ENCODE peak calls at places on chromosome 18, in four cellular contexts. B is GM12878, G is SK-N-SH, K is K562. T is an unnamed sample.

GRCh38 chr18:44682871-44683221 is 2.2 kb downstream of the SETBP1 start:
- DNase-seq in B (no peak), G (no peak), K (no peak), T (no peak)

GRCh38 chr18:74834424-74835309 is 237.0 kb downstream of the ZNF407 start:
- DNase-seq in B (no peak), G (no peak), K (no peak), T (peak; percentile 25)

GRCh38 chr18:5091741-5092140 is 105.3 kb downstream of the AKAIN1 start:
- DNase-seq in B (no peak), G (no peak), K (no peak), T (no peak)

GRCh38 chr18:79531386-79531785 is 135.7 kb downstream of the NFATC1 start:
- DNase-seq in B (no peak), G (no peak), K (no peak), T (no peak)

GRCh38 chr18:21599585-21600525 is 649 bp downstream of the ESCO1 start:
- DNase-seq in B (no peak), G (peak; percentile 82), K (peak; percentile 66), T (peak; percentile 62)

GRCh38 chr18:76518073-76518472 is 23.0 kb upstream of the ZNF516 start:
- DNase-seq in B (no peak), G (no peak), K (no peak), T (no peak)

GRCh38 chr18:60549338-60549960 is 176.9 kb upstream of the MC4R start:
- DNase-seq in B (no peak), G (peak; percentile 43), K (peak; percentile 10), T (peak; percentile 44)

GRCh38 chr18:48750485-48751175 is 200.1 kb downstream of the SMAD7 start:
- DNase-seq in B (no peak), G (no peak), K (no peak), T (no peak)

GRCh38 chr18:48946329-48946835 is 4.4 kb downstream of the SMAD7 start:
- DNase-seq in B (no peak), G (peak; percentile 82), K (no peak), T (peak; percentile 87)

GRCh38 chr18:63137999-63138448 is 181.5 kb downstream of the BCL2 start:
- DNase-seq in B (no peak), G (no peak), K (no peak), T (no peak)

GRCh38 chr18:63238711-63239110 is 80.9 kb downstream of the BCL2 start:
- DNase-seq in B (no peak), G (no peak), K (no peak), T (no peak)

GRCh38 chr18:6367208-6367607 is 47.5 kb downstream of the L3MBTL4 start:
- DNase-seq in B (no peak), G (no peak), K (no peak), T (no peak)

GRCh38 chr18:55113800-55114199 is 154.5 kb upstream of the CCDC68 start:
- DNase-seq in B (no peak), G (no peak), K (no peak), T (no peak)

GRCh38 chr18:25814841-25815458 is 275.5 kb downstream of the SS18 start:
- DNase-seq in B (peak; percentile 32), G (peak; percentile 17), K (no peak), T (no peak)

GRCh38 chr18:12307251-12307736 is 747 bp upstream of the TUBB6 start:
- DNase-seq in B (no peak), G (peak; percentile 50), K (no peak), T (no peak)

GRCh38 chr18:30781601-30782000 is 260.9 kb downstream of the DSC3 start:
- DNase-seq in B (no peak), G (no peak), K (no peak), T (no peak)
- TF ChIP-seq SMC3 in B (no peak), G (no peak), K (no peak), T (no peak)

GRCh38 chr18:34158881-34159690 is 65.6 kb downstream of the NOL4 start:
- DNase-seq in B (no peak), G (peak; percentile 87), K (no peak), T (peak; percentile 2)
- TF ChIP-seq FOXM1 in B (no peak), G (no peak), K (no peak), T (no peak)

DNA sequence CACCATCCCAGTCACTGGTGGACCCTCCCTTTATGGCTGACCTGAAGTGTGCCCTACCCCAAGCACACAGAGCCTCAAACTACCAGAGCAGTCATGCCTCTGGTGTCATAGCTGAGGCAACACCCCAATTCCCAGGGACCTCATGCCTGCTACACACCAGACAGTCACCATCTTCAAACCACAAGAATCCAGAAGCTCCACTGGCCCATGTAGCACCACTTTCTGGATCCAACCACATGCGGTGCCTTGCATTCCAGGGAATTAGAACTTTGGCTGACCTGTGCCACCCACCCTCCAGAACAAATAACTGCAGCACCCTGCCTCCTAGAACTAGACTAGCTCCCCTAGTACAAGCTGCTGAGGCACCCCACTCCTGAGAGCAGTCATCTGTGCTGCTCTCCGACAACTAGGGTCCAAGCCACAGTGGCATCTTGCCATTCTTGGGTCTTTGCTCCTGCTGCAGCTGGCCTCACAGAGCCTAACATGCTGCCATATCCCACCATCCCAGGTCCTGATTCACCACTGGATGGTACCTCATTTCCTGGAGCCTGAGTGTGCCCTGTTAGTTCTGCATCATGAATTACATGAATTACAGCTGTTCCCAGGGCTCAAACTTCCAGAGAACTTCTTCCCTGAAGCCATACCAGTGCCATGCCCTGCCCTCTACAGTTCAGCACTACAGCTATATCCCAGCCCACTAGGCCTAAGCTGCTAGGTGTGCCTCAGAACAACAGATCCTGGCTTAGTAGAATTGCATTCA is 243.8 kb upstream of the CHST9 start:
- DNase-seq in B (no peak), G (no peak), K (no peak), T (no peak)
- TF ChIP-seq SMC3 in B (no peak), G (no peak), K (no peak), T (no peak)

GRCh38 chr18:35851286-35851967 is 121.1 kb upstream of the RMP24 start:
- DNase-seq in B (no peak), G (no peak), K (no peak), T (no peak)

GRCh38 chr18:35856178-35856577 is 116.3 kb upstream of the RMP24 start:
- DNase-seq in B (no peak), G (no peak), K (no peak), T (no peak)

GRCh38 chr18:35854095-35854494 is 118.4 kb upstream of the RMP24 start:
- DNase-seq in B (no peak), G (no peak), K (no peak), T (no peak)

DNA sequence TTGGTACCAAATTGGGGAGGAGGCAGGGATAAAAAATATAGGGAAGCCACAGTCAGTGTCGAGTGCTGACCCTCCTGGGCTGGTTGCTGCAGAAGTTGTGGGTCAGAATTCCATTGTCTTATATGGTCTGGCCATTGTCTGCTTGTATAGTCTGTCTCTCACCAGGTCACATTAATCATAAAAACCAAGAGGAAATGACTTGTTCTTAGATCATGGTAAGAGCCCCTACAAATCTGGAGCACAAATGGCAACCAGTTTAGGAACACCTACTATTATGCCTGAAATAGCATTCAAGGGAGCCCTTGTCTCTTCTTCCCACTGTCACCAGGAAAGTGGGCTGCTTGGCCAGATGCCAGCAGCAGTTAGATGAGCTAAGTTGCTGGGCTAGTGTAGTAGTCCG is 119.7 kb upstream of the RMP24 start:
- DNase-seq in B (no peak), G (no peak), K (no peak), T (no peak)
- TF ChIP-seq FOXM1 in B (no peak), G (no peak), K (no peak), T (no peak)

GRCh38 chr18:41974661-41975286 is 19.7 kb downstream of the PIK3C3 start:
- DNase-seq in B (no peak), G (no peak), K (no peak), T (no peak)

GRCh38 chr18:41972067-41973000 is 17.3 kb downstream of the PIK3C3 start:
- DNase-seq in B (no peak), G (no peak), K (no peak), T (no peak)

GRCh38 chr18:41977233-41977632 is 22.2 kb downstream of the PIK3C3 start:
- DNase-seq in B (no peak), G (no peak), K (no peak), T (no peak)

GRCh38 chr18:41975287-41975683 is 20.3 kb downstream of the PIK3C3 start:
- DNase-seq in B (no peak), G (no peak), K (no peak), T (no peak)

GRCh38 chr18:41973989-41974388 is 19.0 kb downstream of the PIK3C3 start:
- DNase-seq in B (no peak), G (no peak), K (no peak), T (no peak)
- TF ChIP-seq SMC3 in B (no peak), G (no peak), K (no peak), T (no peak)

GRCh38 chr18:22913861-22914260 is 19.3 kb upstream of the RBBP8 start:
- DNase-seq in B (no peak), G (no peak), K (no peak), T (no peak)

GRCh38 chr18:22915337-22915736 is 17.8 kb upstream of the RBBP8 start:
- DNase-seq in B (no peak), G (no peak), K (no peak), T (no peak)

GRCh38 chr18:22912149-22912548 is 21.0 kb upstream of the RBBP8 start:
- DNase-seq in B (no peak), G (no peak), K (no peak), T (no peak)

GRCh38 chr18:22912835-22913234 is 20.3 kb upstream of the RBBP8 start:
- DNase-seq in B (no peak), G (no peak), K (no peak), T (no peak)

DNA sequence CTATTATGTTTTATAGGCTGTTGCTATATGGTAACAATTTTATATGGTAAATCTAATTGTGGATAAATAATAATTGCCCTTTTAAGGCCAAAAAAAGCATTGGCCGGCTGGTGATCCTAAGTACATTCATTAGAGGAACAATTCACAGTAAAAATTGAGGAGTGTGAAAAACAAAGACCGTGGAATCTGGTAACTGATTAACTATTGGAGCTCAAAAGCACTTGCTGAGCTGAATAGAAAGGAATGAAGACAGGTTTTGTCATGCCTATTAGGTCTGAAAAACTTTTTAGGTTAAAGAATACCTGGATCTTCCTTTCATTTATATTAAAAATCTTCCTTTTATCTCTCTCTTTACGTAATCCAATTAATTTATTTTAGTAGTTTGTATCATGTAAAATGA is 18.5 kb upstream of the RBBP8 start:
- DNase-seq in B (no peak), G (no peak), K (no peak), T (peak; percentile 34)
- TF ChIP-seq FOXM1 in B (no peak), G (no peak), K (no peak), T (no peak)

DNA sequence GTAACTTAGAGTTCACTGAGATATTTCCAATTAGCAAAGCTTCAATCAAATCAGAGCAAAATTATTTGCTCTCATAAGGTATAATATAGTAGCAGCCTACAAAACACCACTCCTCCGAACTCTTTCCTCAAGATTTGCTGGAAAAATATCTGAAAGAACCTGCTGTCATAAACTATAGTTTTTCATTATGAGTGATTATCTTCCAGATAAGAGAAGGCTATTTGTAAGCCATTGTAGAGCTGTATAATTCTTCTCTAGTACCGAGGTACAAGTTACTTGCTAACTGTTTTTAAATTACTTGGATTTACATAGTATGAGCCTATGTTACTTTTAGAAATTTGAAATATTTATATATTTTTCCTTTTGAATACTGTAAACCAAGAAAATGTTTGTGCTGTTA is 2.1 kb downstream of the NDC80 start:
- DNase-seq in B (no peak), G (no peak), K (no peak), T (no peak)
- TF ChIP-seq SMC3 in B (no peak), G (no peak), K (no peak), T (no peak)

DNA sequence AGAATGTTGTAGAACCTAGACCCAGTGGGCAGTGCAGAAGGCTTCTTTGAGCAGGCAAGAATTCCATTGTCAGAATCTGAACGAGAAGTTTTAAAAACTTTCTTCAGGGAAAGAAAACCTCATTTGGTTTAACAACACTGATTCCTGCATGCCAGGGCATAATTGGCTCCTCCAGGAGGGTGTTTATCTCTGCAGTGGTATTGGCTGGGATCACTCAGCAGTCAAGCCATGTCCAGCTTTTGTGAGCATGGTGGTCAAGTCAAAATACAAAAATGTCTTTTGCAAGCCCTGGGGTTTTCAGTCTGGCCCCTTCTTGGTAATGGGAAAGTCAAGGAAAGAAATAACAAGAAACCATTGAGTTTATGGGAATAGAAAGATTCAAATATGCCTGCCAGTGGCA is 28.3 kb downstream of the FHOD3 start:
- DNase-seq in B (no peak), G (no peak), K (no peak), T (no peak)
- TF ChIP-seq FOXM1 in B (no peak), G (no peak), K (no peak), T (no peak)